ENCODE peak calls at places on chromosome 7, in ten cellular contexts. L, N, D, F, A, B, H, M, E and T are unnamed samples.
A peak's percentile ranks its signal among the peaks of the same experiment; 100 is the strongest.

GRCh38 chr7:157457355-157458253 is 120.8 kb downstream of the DNAJB6 start:
- DNase-seq in D (no peak), E (no peak), L (no peak), F (peak; percentile 30), H (peak; percentile 60), N (no peak), A (peak; percentile 28), B (no peak), M (no peak), T (no peak)

GRCh38 chr7:150944066-150945042 is 33.8 kb downstream of the KCNH2 start:
- DNase-seq in A (peak; percentile 31), E (no peak), H (peak; percentile 45), F (no peak), D (no peak), B (no peak), N (peak; percentile 97), L (no peak), M (no peak), T (no peak)

GRCh38 chr7:100019908-100020307 is 4.5 kb downstream of the ZKSCAN1 start:
- DNase-seq in N (no peak), L (no peak), B (no peak), H (no peak), M (no peak), E (no peak), A (no peak), D (no peak), F (no peak), T (no peak)

GRCh38 chr7:5780801-5781496 is 514 bp downstream of the RNF216 start:
- DNase-seq in A (peak; percentile 59), M (peak; percentile 54), F (no peak), N (no peak), L (peak; percentile 8), B (peak; percentile 74), H (peak; percentile 71), E (peak; percentile 60), D (peak; percentile 44), T (peak; percentile 36)

GRCh38 chr7:2082357-2083038 is 150.2 kb downstream of the MAD1L1 start:
- DNase-seq in D (no peak), F (no peak), L (peak; percentile 65), N (no peak), B (no peak), H (no peak), A (no peak), M (no peak), E (no peak), T (no peak)

GRCh38 chr7:47581442-47581820 is 480 bp downstream of the TNS3 start:
- DNase-seq in A (peak; percentile 74), L (no peak), M (no peak), E (peak; percentile 39), D (peak; percentile 48), B (no peak), F (peak; percentile 59), N (no peak), H (no peak), T (no peak)

GRCh38 chr7:74722045-74722603 is 51.7 kb upstream of the NCF1 start:
- DNase-seq in N (no peak), E (no peak), M (no peak), A (no peak), L (no peak), B (no peak), F (no peak), D (no peak), H (no peak), T (no peak)

GRCh38 chr7:114630186-114630824 is 215.7 kb downstream of the FOXP2 start:
- DNase-seq in L (no peak), D (no peak), F (peak; percentile 36), H (no peak), B (no peak), N (no peak), E (no peak), M (no peak), A (no peak), T (no peak)

GRCh38 chr7:157263156-157263555 is 73.6 kb upstream of the DNAJB6 start:
- DNase-seq in B (no peak), L (no peak), M (no peak), D (no peak), N (no peak), A (peak; percentile 40), E (no peak), H (no peak), F (no peak), T (no peak)

GRCh38 chr7:33054261-33054964 is 8.2 kb downstream of the NT5C3A start:
- DNase-seq in E (no peak), B (no peak), L (no peak), M (no peak), H (no peak), N (no peak), F (no peak), A (no peak), D (no peak), T (no peak)

GRCh38 chr7:27133409-27134157 is 3.0 kb upstream of the HOXA4 start:
- DNase-seq in H (no peak), N (no peak), F (no peak), D (no peak), A (peak; percentile 71), L (no peak), M (no peak), E (no peak), B (no peak), T (no peak)

GRCh38 chr7:74051193-74051592 is 23.2 kb downstream of the ELN start:
- DNase-seq in F (no peak), A (no peak), E (no peak), B (no peak), M (no peak), D (no peak), N (no peak), L (no peak), H (no peak), T (no peak)

GRCh38 chr7:47392241-47392759 is 189.6 kb downstream of the TNS3 start:
- DNase-seq in B (peak; percentile 92), M (peak; percentile 80), L (peak; percentile 14), F (peak; percentile 18), H (peak; percentile 84), D (peak; percentile 68), N (no peak), A (peak; percentile 47), E (peak; percentile 76), T (peak; percentile 55)

GRCh38 chr7:97722386-97722785 is 9.5 kb upstream of the TAC1 start:
- DNase-seq in E (no peak), L (no peak), N (no peak), H (no peak), F (no peak), B (no peak), D (no peak), M (no peak), A (no peak), T (no peak)

GRCh38 chr7:32518534-32519140 is 23.3 kb downstream of the AVL9 start:
- DNase-seq in B (no peak), A (no peak), H (no peak), M (no peak), L (no peak), E (no peak), F (peak; percentile 82), N (no peak), D (no peak), T (no peak)

GRCh38 chr7:2864204-2864985 is 20.3 kb upstream of the GNA12 start:
- DNase-seq in B (no peak), A (no peak), H (no peak), D (no peak), N (no peak), E (no peak), M (no peak), F (no peak), L (no peak), T (no peak)

GRCh38 chr7:16471933-16472332 is 6.4 kb upstream of the SOSTDC1 start:
- DNase-seq in L (no peak), H (no peak), F (no peak), D (no peak), B (no peak), M (no peak), N (no peak), E (no peak), A (no peak), T (no peak)
- TF ChIP-seq CTCF in L (peak; percentile 19), H (no peak), F (no peak), D (no peak), B (no peak), M (no peak), N (no peak), E (no peak), A (no peak), T (no peak)

DNA sequence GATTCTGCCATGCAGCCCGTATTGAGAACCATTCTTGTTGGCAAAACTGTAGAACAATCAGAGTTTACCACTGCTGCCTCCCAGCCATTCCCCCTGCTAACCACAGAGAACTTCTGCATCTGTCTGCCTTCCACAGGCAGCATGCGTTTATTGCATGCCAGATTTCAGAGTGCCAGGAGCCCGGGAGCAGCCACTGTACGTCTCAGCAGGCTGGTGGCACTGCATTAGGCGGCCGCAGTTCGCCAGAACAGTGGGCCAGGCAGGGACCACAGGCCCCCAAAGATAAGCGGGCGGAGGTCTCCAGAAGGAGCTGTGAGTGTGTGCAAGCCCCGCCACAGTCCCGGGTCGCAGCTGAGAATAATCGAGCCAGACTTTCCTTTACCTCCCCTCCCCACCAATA is 31.8 kb downstream of the ZNF467 start:
- DNase-seq in M (no peak), H (no peak), E (no peak), D (peak; percentile 44), B (no peak), L (no peak), F (no peak), N (no peak), A (no peak), T (no peak)
- H3K4me3 ChIP-seq in M (peak overlapping the region; percentile 60), H (peak overlapping the region; percentile 55), E (peak overlapping the region; percentile 31), D (peak overlapping the region; percentile 24), B (no peak overlapping the region), L (no peak overlapping the region), F (no peak overlapping the region), N (no peak overlapping the region), A (peak overlapping the region; percentile 10), T (no peak overlapping the region)

DNA sequence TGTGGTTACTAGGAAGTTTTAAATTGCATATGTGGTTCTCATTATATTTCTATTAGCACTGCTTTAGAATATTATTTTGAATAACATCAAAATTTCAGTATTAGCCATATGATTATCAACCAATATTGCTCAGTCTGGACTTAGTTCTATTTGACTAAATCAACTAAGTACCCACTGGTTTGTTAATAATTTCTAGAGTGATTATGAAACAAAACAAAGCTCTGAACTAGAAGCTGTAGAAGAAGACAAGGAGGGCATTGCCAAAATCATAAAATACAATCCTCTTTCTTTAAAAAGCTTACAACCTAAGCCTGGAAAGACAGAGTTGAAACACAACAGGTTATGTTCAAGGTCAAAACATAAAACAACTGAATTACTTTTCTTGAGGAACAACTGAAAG is 204.7 kb downstream of the KMT2C start:
- DNase-seq in N (no peak), M (no peak), H (no peak), L (no peak), A (no peak), F (no peak), D (no peak), B (no peak), E (no peak), T (no peak)
- H3K27ac ChIP-seq in N (no peak overlapping the region), M (no peak overlapping the region), H (no peak overlapping the region), L (no peak overlapping the region), A (no peak overlapping the region), F (no peak overlapping the region), D (no peak overlapping the region), B (no peak overlapping the region), E (no peak overlapping the region), T (no peak overlapping the region)

DNA sequence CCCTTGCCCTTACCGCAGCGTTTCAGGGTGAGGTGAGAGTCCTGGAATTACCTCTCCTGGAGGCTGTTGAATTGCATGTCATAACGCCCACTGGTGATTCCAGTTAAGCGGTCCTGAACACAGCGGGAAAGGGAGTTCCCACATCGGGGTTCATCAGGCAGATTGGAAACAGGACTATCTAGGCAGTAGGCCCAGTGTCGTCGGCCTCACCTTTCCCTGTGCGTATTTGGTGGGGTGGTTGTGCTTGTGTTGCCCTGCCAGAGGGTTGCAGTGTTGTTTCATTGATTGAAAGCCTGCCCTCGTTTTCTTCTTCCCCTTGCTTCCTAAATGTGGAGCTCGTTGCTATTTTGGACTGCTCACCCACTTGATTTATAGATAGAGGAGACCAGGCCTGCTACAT is 10.6 kb upstream of the SUN1 start:
- DNase-seq in B (no peak), L (no peak), H (no peak), F (no peak), M (no peak), E (peak; percentile 18), A (no peak), D (no peak), N (no peak), T (no peak)
- TF ChIP-seq CTCF in B (no peak), L (no peak), H (no peak), F (no peak), M (peak; percentile 42), E (peak; percentile 53), A (no peak), D (no peak), N (peak; percentile 77), T (no peak)